ENCODE peak calls at places on chromosomes 7 and 10, in four cellular contexts. One of them, this sample, is unnamed.

GRCh38 chr10:22666287-22667092 is 47.9 kb downstream of the PIP4K2A start:
- DNase-seq in A549: no peak
- DNase-seq in K562: peak; percentile 72
- DNase-seq in GM12878: no peak
- DNase-seq in this sample: peak; percentile 18

GRCh38 chr7:99255463-99255862 is 17.2 kb upstream of the MYH16 start:
- DNase-seq in A549: no peak
- DNase-seq in K562: no peak
- DNase-seq in GM12878: no peak
- DNase-seq in this sample: no peak

GRCh38 chr10:118922226-118922625 is 107.3 kb upstream of the NANOS1 start:
- DNase-seq in A549: no peak
- DNase-seq in K562: no peak
- DNase-seq in GM12878: no peak
- DNase-seq in this sample: no peak

GRCh38 chr10:4543943-4544540 is 282.0 kb upstream of the AKR1E2 start:
- DNase-seq in A549: no peak
- DNase-seq in K562: no peak
- DNase-seq in GM12878: no peak
- DNase-seq in this sample: no peak

GRCh38 chr10:30365278-30365677 is 16.2 kb upstream of the MTPAP start:
- DNase-seq in A549: no peak
- DNase-seq in K562: no peak
- DNase-seq in GM12878: no peak
- DNase-seq in this sample: no peak

GRCh38 chr10:16367899-16368298 is 68.9 kb upstream of the PTER start:
- DNase-seq in A549: no peak
- DNase-seq in K562: no peak
- DNase-seq in GM12878: no peak
- DNase-seq in this sample: no peak

GRCh38 chr10:47015404-47015803 is 104.2 kb downstream of the PTPN20 start:
- DNase-seq in A549: no peak
- DNase-seq in K562: no peak
- DNase-seq in GM12878: no peak
- DNase-seq in this sample: no peak

GRCh38 chr7:157021071-157021891 is 10.8 kb upstream of the MNX1 start:
- DNase-seq in A549: no peak
- DNase-seq in K562: no peak
- DNase-seq in GM12878: no peak
- DNase-seq in this sample: no peak

GRCh38 chr7:90520484-90520883 is 51.0 kb downstream of the PTTG1IP2 start:
- DNase-seq in A549: no peak
- DNase-seq in K562: no peak
- DNase-seq in GM12878: no peak
- DNase-seq in this sample: no peak

GRCh38 chr10:13686331-13686752 is 99.6 kb downstream of the PRPF18 start:
- DNase-seq in A549: peak; percentile 13
- DNase-seq in K562: no peak
- DNase-seq in GM12878: no peak
- DNase-seq in this sample: no peak

GRCh38 chr7:71636329-71636728 is 504.4 kb downstream of the GALNT17 start:
- DNase-seq in A549: no peak
- DNase-seq in K562: no peak
- DNase-seq in GM12878: no peak
- DNase-seq in this sample: no peak

GRCh38 chr7:129368389-129368986 is 65.7 kb upstream of the STRIP2 start:
- DNase-seq in A549: no peak
- DNase-seq in K562: peak; percentile 22
- DNase-seq in GM12878: peak; percentile 55
- DNase-seq in this sample: no peak

GRCh38 chr10:57638411-57638810 is 629.3 kb downstream of the IPMK start:
- DNase-seq in A549: no peak
- DNase-seq in K562: no peak
- DNase-seq in GM12878: no peak
- DNase-seq in this sample: no peak

GRCh38 chr10:47165168-47165710 is 134.8 kb upstream of the GDF10 start:
- DNase-seq in A549: no peak
- DNase-seq in K562: no peak
- DNase-seq in GM12878: no peak
- DNase-seq in this sample: no peak

GRCh38 chr10:689433-690226 is at the start of gene DIP2C:
- DNase-seq in A549: peak; percentile 62
- DNase-seq in K562: no peak
- DNase-seq in GM12878: no peak
- DNase-seq in this sample: peak; percentile 16

GRCh38 chr10:690227-691161 is 1.0 kb upstream of the DIP2C start:
- DNase-seq in A549: no peak
- DNase-seq in K562: no peak
- DNase-seq in GM12878: no peak
- DNase-seq in this sample: no peak

GRCh38 chr10:688287-688620 is 1.2 kb downstream of the DIP2C start:
- DNase-seq in A549: no peak
- DNase-seq in K562: no peak
- DNase-seq in GM12878: no peak
- DNase-seq in this sample: no peak

GRCh38 chr10:687583-688286 is 1.7 kb downstream of the DIP2C start:
- DNase-seq in A549: no peak
- DNase-seq in K562: no peak
- DNase-seq in GM12878: no peak
- DNase-seq in this sample: no peak

GRCh38 chr10:688621-689426 is 644 bp downstream of the DIP2C start:
- DNase-seq in A549: peak; percentile 45
- DNase-seq in K562: no peak
- DNase-seq in GM12878: no peak
- DNase-seq in this sample: no peak
- TF ChIP-seq MYC in A549: no peak
- TF ChIP-seq MYC in K562: no peak
- TF ChIP-seq MYC in GM12878: no peak
- TF ChIP-seq MYC in this sample: no peak

DNA sequence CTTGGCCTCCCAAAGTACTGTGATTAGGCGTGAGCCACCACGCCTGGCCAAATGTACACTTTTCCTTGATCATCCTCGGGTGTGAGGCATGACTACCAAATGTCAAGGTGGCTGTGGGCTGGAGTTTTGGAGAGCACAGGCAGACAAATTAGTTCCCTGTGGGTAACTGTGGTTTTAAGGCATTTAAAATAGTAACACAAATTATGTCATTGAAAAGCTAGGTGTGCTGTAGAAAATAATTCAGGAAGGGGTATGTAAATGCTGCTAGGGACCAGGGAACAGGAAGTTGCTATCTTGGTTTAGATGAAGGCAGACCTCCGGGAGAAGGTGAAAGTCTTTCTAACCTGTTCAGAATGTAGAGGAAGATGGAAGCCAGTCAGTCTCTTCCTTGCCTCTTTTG is 9.9 kb downstream of the GLRX3 start:
- DNase-seq in A549: no peak
- DNase-seq in K562: no peak
- DNase-seq in GM12878: no peak
- DNase-seq in this sample: no peak
- TF ChIP-seq KDM1A in A549: no peak
- TF ChIP-seq KDM1A in K562: no peak
- TF ChIP-seq KDM1A in GM12878: no peak
- TF ChIP-seq KDM1A in this sample: no peak

GRCh38 chr10:52951819-52952218 is 179.2 kb upstream of the MBL2 start:
- DNase-seq in A549: peak; percentile 33
- DNase-seq in K562: peak; percentile 6
- DNase-seq in GM12878: no peak
- DNase-seq in this sample: peak; percentile 59
- TF ChIP-seq MYC in A549: no peak
- TF ChIP-seq MYC in K562: no peak
- TF ChIP-seq MYC in GM12878: no peak
- TF ChIP-seq MYC in this sample: no peak

GRCh38 chr10:61464461-61465215 is 11.5 kb upstream of the TMEM26 start:
- DNase-seq in A549: no peak
- DNase-seq in K562: no peak
- DNase-seq in GM12878: no peak
- DNase-seq in this sample: no peak
- TF ChIP-seq KDM1A in A549: no peak
- TF ChIP-seq KDM1A in K562: no peak
- TF ChIP-seq KDM1A in GM12878: no peak
- TF ChIP-seq KDM1A in this sample: no peak

DNA sequence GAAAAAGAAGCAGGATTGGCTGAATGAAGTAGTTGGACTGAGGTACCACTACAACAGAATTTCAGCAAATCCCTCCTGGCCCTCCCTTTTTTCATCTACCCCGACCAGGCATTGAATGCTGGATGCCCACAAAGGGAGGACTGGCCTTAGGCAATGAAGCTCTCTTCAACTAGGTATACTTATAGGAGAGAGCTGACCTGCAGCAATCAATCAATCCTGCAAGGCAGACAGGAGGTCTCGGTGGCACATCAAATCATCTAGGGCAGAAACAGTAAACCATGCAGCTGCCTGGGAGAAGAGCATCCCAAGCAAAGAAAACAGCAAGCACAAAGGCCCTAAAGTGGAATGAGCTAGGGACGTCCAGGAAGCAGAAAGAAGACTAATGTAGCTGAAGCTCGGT is 2.4 kb upstream of the ABRAXAS2 start:
- DNase-seq in A549: no peak
- DNase-seq in K562: no peak
- DNase-seq in GM12878: no peak
- DNase-seq in this sample: no peak
- TF ChIP-seq MYC in A549: no peak
- TF ChIP-seq MYC in K562: no peak
- TF ChIP-seq MYC in GM12878: no peak
- TF ChIP-seq MYC in this sample: no peak

This sample was measured in HepG2.